ENCODE peak calls at places on chromosomes 4 and X, in four cellular contexts. D, Z, J and N are unnamed samples.

GRCh38 chr4:20368926-20369325 is 117.2 kb downstream of the SLIT2 start:
- DNase-seq in D (no peak), Z (no peak), J (no peak), N (peak)

GRCh38 chr4:114378306-114378903 is 220.2 kb upstream of the UGT8 start:
- DNase-seq in D (no peak), Z (no peak), J (peak), N (peak)

GRCh38 chr4:76219299-76220055 is 5.9 kb upstream of the SCARB2 start:
- DNase-seq in D (no peak), Z (peak), J (peak), N (peak)

GRCh38 chrX:8887004-8887403 is 85.8 kb upstream of the FAM9A start:
- DNase-seq in D (no peak), Z (no peak), J (no peak), N (no peak)

GRCh38 chr4:44086753-44087152 is 361.9 kb downstream of the KCTD8 start:
- DNase-seq in D (no peak), Z (no peak), J (no peak), N (no peak)

GRCh38 chrX:53714580-53715335 is 28.2 kb upstream of the HUWE1 start:
- DNase-seq in D (peak), Z (no peak), J (no peak), N (peak)

GRCh38 chrX:148380614-148381561 is 119.5 kb upstream of the AFF2 start:
- DNase-seq in D (no peak), Z (no peak), J (no peak), N (no peak)

GRCh38 chr4:24979554-24979953 is 51.2 kb downstream of the LGI2 start:
- DNase-seq in D (no peak), Z (no peak), J (no peak), N (no peak)

GRCh38 chr4:18314731-18315130 is 293.2 kb upstream of the LCORL start:
- DNase-seq in D (no peak), Z (no peak), J (no peak), N (no peak)

GRCh38 chrX:41922125-41922521 is 1.2 kb downstream of the CASK start:
- DNase-seq in D (no peak), Z (no peak), J (no peak), N (peak)

GRCh38 chrX:49120104-49120503 is 3.4 kb downstream of the GPKOW start:
- DNase-seq in D (peak), Z (no peak), J (peak), N (no peak)

GRCh38 chr4:38161208-38162113 is 201.3 kb downstream of the PTTG2 start:
- DNase-seq in D (no peak), Z (no peak), J (no peak), N (peak)

GRCh38 chrX:651922-652775 is 21.6 kb downstream of the SHOX start:
- DNase-seq in D (no peak), Z (no peak), J (no peak), N (no peak)

GRCh38 chr4:71120831-71121524 is 127.5 kb downstream of the DCK start:
- DNase-seq in D (no peak), Z (no peak), J (no peak), N (no peak)

GRCh38 chr4:71123951-71124350 is 130.5 kb downstream of the DCK start:
- DNase-seq in D (no peak), Z (no peak), J (no peak), N (no peak)

GRCh38 chr4:71130827-71131603 is 137.6 kb downstream of the DCK start:
- DNase-seq in D (no peak), Z (no peak), J (peak), N (peak)

GRCh38 chr4:71126719-71127118 is 133.3 kb downstream of the DCK start:
- DNase-seq in D (no peak), Z (peak), J (peak), N (peak)

GRCh38 chr4:71125137-71125536 is 131.7 kb downstream of the DCK start:
- DNase-seq in D (no peak), Z (no peak), J (no peak), N (no peak)
- TF ChIP-seq MAZ in D (no peak), Z (no peak), J (no peak), N (no peak)

GRCh38 chr4:108107729-108108382 is 60.9 kb downstream of the LEF1 start:
- DNase-seq in D (peak), Z (no peak), J (no peak), N (no peak)
- TF ChIP-seq MAZ in D (no peak), Z (no peak), J (no peak), N (no peak)

DNA sequence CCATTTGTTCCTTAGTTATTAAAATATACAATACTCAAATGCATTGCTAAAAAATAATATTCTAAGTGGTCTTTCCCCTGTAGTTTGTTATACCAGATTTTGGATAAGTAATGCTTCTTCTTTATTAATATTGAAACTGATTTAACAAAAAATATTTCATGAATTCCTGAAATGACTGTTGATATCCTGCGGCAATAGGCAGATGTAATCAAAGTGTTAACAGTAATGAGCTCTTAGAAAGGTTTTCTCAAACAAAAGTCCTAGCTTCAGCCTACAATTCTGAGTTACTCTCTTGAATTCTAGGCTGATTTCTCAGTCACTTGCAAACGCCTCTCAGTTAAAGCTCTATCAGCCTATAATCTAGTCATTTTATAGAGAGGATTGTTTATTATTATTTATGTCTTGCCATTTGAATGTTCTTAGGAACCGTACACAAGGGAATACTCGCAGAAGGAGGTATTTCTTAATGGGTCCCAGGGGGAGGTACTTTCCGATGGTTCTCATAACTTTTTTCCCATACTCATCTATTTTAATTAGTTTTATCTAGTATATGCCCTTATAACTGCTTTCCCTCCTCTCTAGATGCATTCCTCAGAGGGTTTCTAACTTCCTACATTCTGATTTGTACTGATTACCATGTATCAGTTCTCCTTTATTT is 96.8 kb downstream of the FNIP2 start:
- DNase-seq in D (no peak), Z (no peak), J (no peak), N (no peak)
- TF ChIP-seq MAZ in D (no peak), Z (no peak), J (no peak), N (no peak)

DNA sequence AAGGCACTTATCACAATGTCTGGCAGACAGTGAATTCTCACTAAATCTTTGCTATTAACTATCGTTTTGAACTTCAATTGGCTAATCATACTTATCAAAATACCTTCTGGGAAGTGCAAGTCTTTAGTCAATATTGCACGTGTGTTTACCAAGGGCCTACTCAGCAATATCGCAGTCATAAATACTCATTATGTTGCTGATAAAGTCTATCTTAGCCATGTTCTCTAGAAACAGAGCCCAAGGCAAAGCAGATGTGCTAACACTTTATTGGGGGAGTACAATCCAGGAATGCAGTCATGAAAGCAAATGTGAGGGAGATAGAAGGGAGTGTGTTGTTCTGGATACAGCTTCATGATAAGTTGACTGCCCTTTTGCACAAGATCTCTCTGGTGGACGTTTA is 90.5 kb downstream of the FBXO8 start:
- DNase-seq in D (peak), Z (no peak), J (no peak), N (no peak)
- TF ChIP-seq MAZ in D (no peak), Z (no peak), J (no peak), N (no peak)

DNA sequence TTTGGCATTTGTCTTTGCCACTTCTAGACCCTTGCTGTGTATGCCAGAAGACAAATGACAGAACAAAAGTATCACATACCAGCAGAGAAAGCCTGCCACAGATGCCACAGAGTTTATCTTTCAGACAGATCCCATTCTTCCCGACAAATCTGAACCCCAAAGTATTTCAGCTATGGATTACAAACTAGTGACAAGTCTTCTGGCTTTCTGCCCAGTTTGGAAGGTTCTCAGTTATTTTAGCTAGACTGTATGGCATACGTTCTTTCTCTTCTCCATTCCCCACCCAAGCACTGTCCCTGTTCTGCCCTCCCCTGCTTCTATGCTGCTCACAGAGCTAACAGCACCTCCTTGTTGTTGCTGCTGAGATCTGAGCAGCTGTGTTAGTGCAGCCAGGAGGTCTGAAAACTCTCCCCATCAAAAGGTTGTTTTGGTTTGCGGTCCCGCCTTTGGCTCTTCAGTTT is 236.7 kb downstream of the FRAS1 start:
- DNase-seq in D (no peak), Z (no peak), J (peak), N (peak)
- TF ChIP-seq MAZ in D (no peak), Z (no peak), J (no peak), N (no peak)

DNA sequence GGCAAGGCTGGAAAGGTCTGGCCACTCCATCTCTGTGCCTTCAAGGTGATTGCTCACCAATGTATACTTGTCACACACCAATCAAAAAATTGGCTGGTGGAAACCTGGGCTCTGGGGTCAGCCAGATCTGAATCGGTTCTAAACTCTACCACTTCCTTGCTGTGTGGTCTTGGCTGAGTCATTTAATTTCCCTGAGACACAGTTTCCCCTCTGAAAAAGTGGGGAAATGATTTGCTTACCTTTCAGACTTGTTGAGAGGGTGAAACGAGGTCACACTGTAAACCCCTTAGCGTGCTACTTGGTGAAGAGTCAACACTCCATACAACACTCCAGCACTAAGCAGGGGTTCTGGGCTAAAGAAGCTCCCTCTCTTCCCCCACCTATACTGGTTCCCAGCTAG is 252.3 kb upstream of the ZIC3 start:
- DNase-seq in D (no peak), Z (no peak), J (no peak), N (no peak)
- TF ChIP-seq MAZ in D (no peak), Z (no peak), J (no peak), N (no peak)

GRCh38 chr4:184807261-184807660 is 18.5 kb downstream of the ACSL1 start:
- DNase-seq in D (no peak), Z (no peak), J (no peak), N (no peak)

GRCh38 chr4:184806246-184806550 is 19.6 kb downstream of the ACSL1 start:
- DNase-seq in D (no peak), Z (no peak), J (no peak), N (no peak)

GRCh38 chr4:184806711-184807110 is 19.1 kb downstream of the ACSL1 start:
- DNase-seq in D (no peak), Z (no peak), J (no peak), N (no peak)

GRCh38 chr4:184808719-184809062 is 17.1 kb downstream of the ACSL1 start:
- DNase-seq in D (no peak), Z (no peak), J (no peak), N (peak)

GRCh38 chr4:184807797-184808718 is 17.7 kb downstream of the ACSL1 start:
- DNase-seq in D (no peak), Z (peak), J (no peak), N (peak)
- TF ChIP-seq MAZ in D (no peak), Z (no peak), J (no peak), N (no peak)

GRCh38 chrX:21929209-21929608 is 11.3 kb upstream of the SMS start:
- DNase-seq in D (no peak), Z (no peak), J (no peak), N (no peak)

GRCh38 chrX:21926116-21926515 is 14.4 kb upstream of the SMS start:
- DNase-seq in D (no peak), Z (no peak), J (peak), N (peak)

GRCh38 chrX:21930986-21931385 is 9.5 kb upstream of the SMS start:
- DNase-seq in D (no peak), Z (no peak), J (no peak), N (no peak)

GRCh38 chrX:21932277-21932996 is 8.1 kb upstream of the SMS start:
- DNase-seq in D (no peak), Z (peak), J (peak), N (peak)

DNA sequence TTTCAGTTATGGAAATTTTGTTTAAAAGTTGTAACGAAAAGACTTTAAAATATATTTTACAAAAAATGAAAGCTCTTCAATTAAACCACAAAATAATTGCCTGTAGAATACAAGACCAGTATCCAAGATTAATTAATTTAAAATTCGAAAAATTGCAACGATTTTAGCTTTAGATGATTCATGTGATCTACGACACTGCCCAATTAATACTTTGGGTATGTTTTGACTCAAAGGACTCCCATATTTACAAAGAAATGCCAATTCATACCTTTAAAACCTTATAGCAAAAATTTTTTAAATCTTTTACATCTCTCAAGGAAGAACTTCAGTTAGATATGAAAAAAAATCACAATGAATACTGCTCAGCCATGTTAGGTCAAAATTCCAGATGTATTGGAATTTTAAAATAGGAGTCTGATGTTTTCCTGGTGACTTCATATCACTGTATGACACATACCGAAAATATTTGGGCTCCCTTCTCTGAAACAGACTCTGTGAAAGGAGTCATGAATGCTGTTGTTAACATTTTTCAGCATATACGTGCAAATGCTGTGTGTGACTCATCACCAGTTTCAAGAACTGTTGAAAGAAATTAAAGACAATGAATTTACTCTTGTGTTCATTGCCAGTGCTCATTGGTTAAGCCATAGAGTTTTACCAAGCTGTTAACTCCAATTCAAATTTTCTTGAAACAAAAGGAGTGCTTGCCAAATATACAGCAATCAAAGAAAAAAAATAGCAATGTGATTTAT is 13.8 kb upstream of the SMS start:
- DNase-seq in D (peak), Z (peak), J (peak), N (peak)
- TF ChIP-seq MAZ in D (no peak), Z (no peak), J (no peak), N (no peak)

GRCh38 chr4:16123356-16124084 is 39.7 kb upstream of the PROM1 start:
- DNase-seq in D (no peak), Z (no peak), J (no peak), N (no peak)
- TF ChIP-seq MAZ in D (no peak), Z (no peak), J (no peak), N (no peak)